ENCODE peak calls at places on chromosomes 12 and 14, in ten cellular contexts. One of them, this sample, is unnamed.

GRCh38 chr12:94725375-94726168 is 75.2 kb upstream of the TMCC3 start:
- DNase-seq in lower lobe of right lung: no peak
- DNase-seq in retinal pigment epithelial cell: no peak
- DNase-seq in fibroblast of lung: peak
- DNase-seq in brain pericyte: no peak
- DNase-seq in effector memory CD4-positive, alpha-beta T cell: no peak
- DNase-seq in EL: peak
- DNase-seq in stimulated activated CD4-positive, alpha-beta T cell treated with anti-CD3 and anti-CD28 coated beads, Interleukin-1b, Interleukin-23, amount 100 ng/mL, for 24 hours: no peak
- DNase-seq in activated T-cell treated with anti-CD3 and anti-CD28 coated beads, Interleukin-2, amount 50 U/mL, for 48 hours: no peak
- DNase-seq in T-helper 1 cell: no peak
- DNase-seq in this sample: no peak

GRCh38 chr14:70919774-70920173 is 12.5 kb downstream of the PCNX1 start:
- DNase-seq in EL: peak
- DNase-seq in T-helper 1 cell: no peak
- DNase-seq in brain pericyte: no peak
- DNase-seq in stimulated activated CD4-positive, alpha-beta T cell treated with anti-CD3 and anti-CD28 coated beads, Interleukin-1b, Interleukin-23, amount 100 ng/mL, for 24 hours: no peak
- DNase-seq in effector memory CD4-positive, alpha-beta T cell: peak
- DNase-seq in lower lobe of right lung: no peak
- DNase-seq in fibroblast of lung: peak
- DNase-seq in retinal pigment epithelial cell: no peak
- DNase-seq in activated T-cell treated with anti-CD3 and anti-CD28 coated beads, Interleukin-2, amount 50 U/mL, for 48 hours: no peak
- DNase-seq in this sample: no peak

GRCh38 chr14:94613720-94614644 is 1.8 kb downstream of the SERPINA3 start:
- DNase-seq in EL: no peak
- DNase-seq in brain pericyte: no peak
- DNase-seq in fibroblast of lung: no peak
- DNase-seq in stimulated activated CD4-positive, alpha-beta T cell treated with anti-CD3 and anti-CD28 coated beads, Interleukin-1b, Interleukin-23, amount 100 ng/mL, for 24 hours: no peak
- DNase-seq in lower lobe of right lung: no peak
- DNase-seq in effector memory CD4-positive, alpha-beta T cell: no peak
- DNase-seq in retinal pigment epithelial cell: no peak
- DNase-seq in activated T-cell treated with anti-CD3 and anti-CD28 coated beads, Interleukin-2, amount 50 U/mL, for 48 hours: no peak
- DNase-seq in T-helper 1 cell: no peak
- DNase-seq in this sample: no peak

GRCh38 chr14:72128629-72129028 is 196.4 kb downstream of the RGS6 start:
- DNase-seq in brain pericyte: no peak
- DNase-seq in activated T-cell treated with anti-CD3 and anti-CD28 coated beads, Interleukin-2, amount 50 U/mL, for 48 hours: no peak
- DNase-seq in retinal pigment epithelial cell: no peak
- DNase-seq in effector memory CD4-positive, alpha-beta T cell: no peak
- DNase-seq in EL: no peak
- DNase-seq in T-helper 1 cell: no peak
- DNase-seq in lower lobe of right lung: no peak
- DNase-seq in stimulated activated CD4-positive, alpha-beta T cell treated with anti-CD3 and anti-CD28 coated beads, Interleukin-1b, Interleukin-23, amount 100 ng/mL, for 24 hours: no peak
- DNase-seq in fibroblast of lung: no peak
- DNase-seq in this sample: no peak

GRCh38 chr12:130428116-130428515 is 90.4 kb downstream of the PIWIL1 start:
- DNase-seq in brain pericyte: no peak
- DNase-seq in effector memory CD4-positive, alpha-beta T cell: no peak
- DNase-seq in EL: no peak
- DNase-seq in lower lobe of right lung: no peak
- DNase-seq in stimulated activated CD4-positive, alpha-beta T cell treated with anti-CD3 and anti-CD28 coated beads, Interleukin-1b, Interleukin-23, amount 100 ng/mL, for 24 hours: no peak
- DNase-seq in fibroblast of lung: no peak
- DNase-seq in retinal pigment epithelial cell: no peak
- DNase-seq in T-helper 1 cell: no peak
- DNase-seq in activated T-cell treated with anti-CD3 and anti-CD28 coated beads, Interleukin-2, amount 50 U/mL, for 48 hours: no peak
- DNase-seq in this sample: no peak

GRCh38 chr12:57614948-57615500 is 3.8 kb downstream of the ARHGEF25 start:
- DNase-seq in stimulated activated CD4-positive, alpha-beta T cell treated with anti-CD3 and anti-CD28 coated beads, Interleukin-1b, Interleukin-23, amount 100 ng/mL, for 24 hours: no peak
- DNase-seq in brain pericyte: no peak
- DNase-seq in retinal pigment epithelial cell: no peak
- DNase-seq in lower lobe of right lung: no peak
- DNase-seq in effector memory CD4-positive, alpha-beta T cell: no peak
- DNase-seq in T-helper 1 cell: no peak
- DNase-seq in activated T-cell treated with anti-CD3 and anti-CD28 coated beads, Interleukin-2, amount 50 U/mL, for 48 hours: no peak
- DNase-seq in EL: no peak
- DNase-seq in fibroblast of lung: no peak
- DNase-seq in this sample: no peak

GRCh38 chr14:89399594-89400068 is 17.4 kb downstream of the FOXN3 start:
- DNase-seq in stimulated activated CD4-positive, alpha-beta T cell treated with anti-CD3 and anti-CD28 coated beads, Interleukin-1b, Interleukin-23, amount 100 ng/mL, for 24 hours: no peak
- DNase-seq in EL: peak
- DNase-seq in retinal pigment epithelial cell: peak
- DNase-seq in effector memory CD4-positive, alpha-beta T cell: no peak
- DNase-seq in brain pericyte: peak
- DNase-seq in fibroblast of lung: peak
- DNase-seq in T-helper 1 cell: no peak
- DNase-seq in activated T-cell treated with anti-CD3 and anti-CD28 coated beads, Interleukin-2, amount 50 U/mL, for 48 hours: no peak
- DNase-seq in lower lobe of right lung: no peak
- DNase-seq in this sample: no peak

GRCh38 chr14:94036328-94037167 is 10.4 kb downstream of the OTUB2 start:
- DNase-seq in T-helper 1 cell: peak
- DNase-seq in lower lobe of right lung: peak
- DNase-seq in fibroblast of lung: peak
- DNase-seq in retinal pigment epithelial cell: no peak
- DNase-seq in effector memory CD4-positive, alpha-beta T cell: peak
- DNase-seq in activated T-cell treated with anti-CD3 and anti-CD28 coated beads, Interleukin-2, amount 50 U/mL, for 48 hours: peak
- DNase-seq in brain pericyte: no peak
- DNase-seq in stimulated activated CD4-positive, alpha-beta T cell treated with anti-CD3 and anti-CD28 coated beads, Interleukin-1b, Interleukin-23, amount 100 ng/mL, for 24 hours: peak
- DNase-seq in EL: peak
- DNase-seq in this sample: peak

GRCh38 chr12:121423682-121424631 is 24.0 kb downstream of the RNF34 start:
- DNase-seq in brain pericyte: no peak
- DNase-seq in retinal pigment epithelial cell: no peak
- DNase-seq in stimulated activated CD4-positive, alpha-beta T cell treated with anti-CD3 and anti-CD28 coated beads, Interleukin-1b, Interleukin-23, amount 100 ng/mL, for 24 hours: no peak
- DNase-seq in EL: no peak
- DNase-seq in activated T-cell treated with anti-CD3 and anti-CD28 coated beads, Interleukin-2, amount 50 U/mL, for 48 hours: no peak
- DNase-seq in T-helper 1 cell: no peak
- DNase-seq in fibroblast of lung: no peak
- DNase-seq in effector memory CD4-positive, alpha-beta T cell: no peak
- DNase-seq in lower lobe of right lung: no peak
- DNase-seq in this sample: no peak

GRCh38 chr12:132158677-132159554 is 14.7 kb downstream of the NOC4L start:
- DNase-seq in T-helper 1 cell: peak
- DNase-seq in activated T-cell treated with anti-CD3 and anti-CD28 coated beads, Interleukin-2, amount 50 U/mL, for 48 hours: no peak
- DNase-seq in EL: no peak
- DNase-seq in retinal pigment epithelial cell: no peak
- DNase-seq in effector memory CD4-positive, alpha-beta T cell: no peak
- DNase-seq in lower lobe of right lung: no peak
- DNase-seq in stimulated activated CD4-positive, alpha-beta T cell treated with anti-CD3 and anti-CD28 coated beads, Interleukin-1b, Interleukin-23, amount 100 ng/mL, for 24 hours: no peak
- DNase-seq in fibroblast of lung: no peak
- DNase-seq in brain pericyte: no peak
- DNase-seq in this sample: no peak

GRCh38 chr12:92065018-92065499 is 80.6 kb downstream of the BTG1 start:
- DNase-seq in EL: no peak
- DNase-seq in activated T-cell treated with anti-CD3 and anti-CD28 coated beads, Interleukin-2, amount 50 U/mL, for 48 hours: peak
- DNase-seq in retinal pigment epithelial cell: no peak
- DNase-seq in stimulated activated CD4-positive, alpha-beta T cell treated with anti-CD3 and anti-CD28 coated beads, Interleukin-1b, Interleukin-23, amount 100 ng/mL, for 24 hours: peak
- DNase-seq in fibroblast of lung: peak
- DNase-seq in effector memory CD4-positive, alpha-beta T cell: peak
- DNase-seq in lower lobe of right lung: no peak
- DNase-seq in brain pericyte: peak
- DNase-seq in T-helper 1 cell: no peak
- DNase-seq in this sample: peak

GRCh38 chr14:56494167-56494566 is 85.4 kb upstream of the TMEM260 start:
- DNase-seq in activated T-cell treated with anti-CD3 and anti-CD28 coated beads, Interleukin-2, amount 50 U/mL, for 48 hours: no peak
- DNase-seq in lower lobe of right lung: no peak
- DNase-seq in brain pericyte: no peak
- DNase-seq in EL: no peak
- DNase-seq in retinal pigment epithelial cell: no peak
- DNase-seq in T-helper 1 cell: no peak
- DNase-seq in stimulated activated CD4-positive, alpha-beta T cell treated with anti-CD3 and anti-CD28 coated beads, Interleukin-1b, Interleukin-23, amount 100 ng/mL, for 24 hours: no peak
- DNase-seq in fibroblast of lung: no peak
- DNase-seq in effector memory CD4-positive, alpha-beta T cell: no peak
- DNase-seq in this sample: no peak

GRCh38 chr14:55301722-55302121 is 30.5 kb downstream of the FBXO34 start:
- DNase-seq in fibroblast of lung: peak
- DNase-seq in EL: peak
- DNase-seq in lower lobe of right lung: no peak
- DNase-seq in brain pericyte: no peak
- DNase-seq in activated T-cell treated with anti-CD3 and anti-CD28 coated beads, Interleukin-2, amount 50 U/mL, for 48 hours: no peak
- DNase-seq in stimulated activated CD4-positive, alpha-beta T cell treated with anti-CD3 and anti-CD28 coated beads, Interleukin-1b, Interleukin-23, amount 100 ng/mL, for 24 hours: no peak
- DNase-seq in T-helper 1 cell: no peak
- DNase-seq in retinal pigment epithelial cell: peak
- DNase-seq in effector memory CD4-positive, alpha-beta T cell: no peak
- DNase-seq in this sample: no peak

GRCh38 chr12:68844788-68845695 is 37.1 kb downstream of the MDM2 start:
- DNase-seq in activated T-cell treated with anti-CD3 and anti-CD28 coated beads, Interleukin-2, amount 50 U/mL, for 48 hours: no peak
- DNase-seq in stimulated activated CD4-positive, alpha-beta T cell treated with anti-CD3 and anti-CD28 coated beads, Interleukin-1b, Interleukin-23, amount 100 ng/mL, for 24 hours: no peak
- DNase-seq in lower lobe of right lung: no peak
- DNase-seq in brain pericyte: no peak
- DNase-seq in fibroblast of lung: no peak
- DNase-seq in effector memory CD4-positive, alpha-beta T cell: no peak
- DNase-seq in T-helper 1 cell: no peak
- DNase-seq in EL: no peak
- DNase-seq in retinal pigment epithelial cell: no peak
- DNase-seq in this sample: no peak

This sample was measured in T follicular helper cell.